ENCODE peak calls at places on chromosomes 4 and X, in seven cellular contexts. E is H9, O is IMR-90, W is mesendoderm, N is mesenchymal stem cell, Y is neuronal stem cell, L is H1. A is an unnamed sample.

GRCh38 chrX:44400588-44400987 is 57.1 kb upstream of the EFHC2 start:
- DNase-seq in E (no peak), O (peak; percentile 96), W (no peak), N (peak; percentile 60), Y (no peak), L (no peak), A (peak; percentile 46)

GRCh38 chr4:40897557-40898203 is 147.9 kb downstream of the NSUN7 start:
- DNase-seq in E (peak; percentile 82), O (peak; percentile 51), W (peak; percentile 81), N (peak; percentile 63), Y (peak; percentile 67), L (peak; percentile 93), A (peak; percentile 68)

GRCh38 chr4:31768756-31769155 is 1048.6 kb downstream of the PCDH7 start:
- DNase-seq in E (no peak), O (no peak), W (no peak), N (no peak), Y (no peak), L (no peak), A (peak; percentile 59)

GRCh38 chr4:145740796-145741195 is 60.9 kb downstream of the C4orf51 start:
- DNase-seq in E (no peak), O (no peak), W (no peak), N (peak; percentile 3), Y (no peak), L (no peak), A (no peak)

GRCh38 chr4:100738388-100739165 is 220.8 kb upstream of the EMCN start:
- DNase-seq in E (no peak), O (peak; percentile 68), W (peak; percentile 12), N (peak; percentile 63), Y (no peak), L (no peak), A (no peak)

GRCh38 chr4:145130788-145131398 is 32.8 kb downstream of the ABCE1 start:
- DNase-seq in E (no peak), O (peak; percentile 83), W (no peak), N (peak; percentile 64), Y (no peak), L (no peak), A (peak; percentile 85)

GRCh38 chrX:21398424-21398823 is 24.2 kb downstream of the CNKSR2 start:
- DNase-seq in E (no peak), O (no peak), W (peak; percentile 5), N (peak; percentile 42), Y (no peak), L (no peak), A (no peak)

GRCh38 chr4:155946486-155946885 is 7.2 kb downstream of the CTSO start:
- DNase-seq in E (no peak), O (peak; percentile 27), W (no peak), N (peak; percentile 69), Y (no peak), L (no peak), A (no peak)

GRCh38 chr4:40269133-40269532 is 66.0 kb upstream of the CHRNA9 start:
- DNase-seq in E (no peak), O (no peak), W (no peak), N (no peak), Y (no peak), L (no peak), A (no peak)

GRCh38 chrX:121231566-121232358 is 184.4 kb downstream of the GLUD2 start:
- DNase-seq in E (no peak), O (no peak), W (no peak), N (peak; percentile 0), Y (no peak), L (no peak), A (no peak)

GRCh38 chr4:1595789-1596325 is 88.3 kb downstream of the FAM53A start:
- DNase-seq in E (no peak), O (no peak), W (no peak), N (no peak), Y (no peak), L (no peak), A (no peak)

GRCh38 chr4:71441186-71442169 is 102.7 kb downstream of the SLC4A4 start:
- DNase-seq in E (no peak), O (peak; percentile 52), W (no peak), N (no peak), Y (no peak), L (no peak), A (peak; percentile 35)

GRCh38 chr4:129804458-129804981 is 708.6 kb downstream of the C4orf33 start:
- DNase-seq in E (no peak), O (no peak), W (peak; percentile 23), N (no peak), Y (no peak), L (no peak), A (no peak)

GRCh38 chr4:78156520-78156919 is 99.4 kb downstream of the FRAS1 start:
- DNase-seq in E (no peak), O (no peak), W (no peak), N (no peak), Y (no peak), L (no peak), A (no peak)

GRCh38 chrX:308821-309520 is 9.6 kb downstream of the GTPBP6 start:
- DNase-seq in E (no peak), O (no peak), W (no peak), N (no peak), Y (no peak), L (no peak), A (no peak)

GRCh38 chr4:26594778-26595177 is 10.9 kb downstream of the TBC1D19 start:
- DNase-seq in E (no peak), O (no peak), W (no peak), N (no peak), Y (no peak), L (no peak), A (no peak)

GRCh38 chrX:145190801-145191389 is 56.4 kb upstream of the SPANXN1 start:
- DNase-seq in E (no peak), O (no peak), W (no peak), N (peak; percentile 4), Y (no peak), L (no peak), A (peak; percentile 53)

GRCh38 chr4:36222702-36223101 is 21.6 kb downstream of the ARAP2 start:
- DNase-seq in E (no peak), O (no peak), W (no peak), N (no peak), Y (no peak), L (no peak), A (no peak)
- H3K79me1 ChIP-seq in E (no peaks in the 10 kb centered on the region), O (no peaks in the 10 kb centered on the region), W (no peaks in the 10 kb centered on the region), N (peaks cover 6% of the 10 kb centered on the region), Y (no peaks in the 10 kb centered on the region), L (no peaks in the 10 kb centered on the region), A (no peaks in the 10 kb centered on the region)

GRCh38 chrX:68807818-68808217 is 21.0 kb upstream of the EFNB1 start:
- DNase-seq in E (no peak), O (no peak), W (peak; percentile 58), N (peak; percentile 12), Y (no peak), L (no peak), A (peak; percentile 40)

DNA sequence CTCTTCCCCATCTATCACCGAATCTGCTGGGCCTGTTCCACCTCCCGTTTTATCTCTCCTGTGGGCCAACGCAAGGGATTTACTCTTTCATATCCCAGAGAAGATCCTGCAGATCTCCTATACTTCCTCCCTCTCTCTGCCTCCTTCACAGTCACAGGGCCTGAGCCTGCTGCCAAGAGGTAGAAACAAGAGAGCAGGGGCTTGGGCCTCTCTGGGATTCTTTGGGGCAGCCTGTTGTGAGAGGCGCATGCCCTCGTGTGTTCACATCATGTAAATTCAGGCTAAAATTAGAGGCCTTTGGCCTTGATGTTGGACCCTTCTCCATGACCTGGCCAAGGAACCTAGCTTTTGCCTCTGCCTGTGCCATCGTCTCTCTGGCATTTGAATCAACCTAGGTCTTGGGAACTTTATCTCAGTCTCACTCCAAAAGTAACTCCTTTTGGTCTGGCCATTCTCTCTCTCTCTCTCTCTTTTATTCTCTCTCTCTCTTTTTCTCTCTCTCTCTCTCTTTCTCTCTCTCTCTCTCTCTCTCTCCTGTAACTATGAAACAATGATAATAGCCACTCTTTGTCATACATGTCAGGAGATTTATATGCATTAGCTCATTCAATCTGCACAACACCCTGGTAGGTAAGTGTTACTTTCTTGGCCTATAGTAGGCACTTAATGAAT is 20.0 kb upstream of the EFNB1 start:
- DNase-seq in E (peak; percentile 57), O (no peak), W (peak; percentile 56), N (peak; percentile 2), Y (no peak), L (no peak), A (no peak)
- H4K8ac ChIP-seq in E (no peak overlapping the region), O (no peak overlapping the region), W (no peak overlapping the region), N (no peak overlapping the region), Y (no peak overlapping the region), L (no peak overlapping the region), A (no peak overlapping the region)

DNA sequence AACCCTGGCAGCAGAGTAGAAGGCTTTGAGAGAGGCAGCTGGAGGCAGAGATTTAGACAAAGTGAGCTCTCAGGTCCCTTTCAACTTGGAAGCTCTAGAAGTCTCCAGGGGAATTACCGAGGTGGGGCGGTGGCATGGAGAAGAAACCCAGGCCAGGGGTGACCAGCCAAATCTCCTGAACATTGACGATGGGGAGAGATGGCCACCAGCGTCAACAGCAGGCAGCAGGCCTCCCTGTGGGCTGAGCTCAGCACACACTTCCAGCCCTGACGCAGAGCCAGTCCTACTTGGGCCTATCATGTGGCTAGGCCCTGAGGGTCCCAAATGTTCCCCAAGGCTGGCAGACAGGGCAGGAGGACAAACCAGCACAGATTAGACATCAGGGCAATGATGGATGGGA is 187.8 kb downstream of the BCOR start:
- DNase-seq in E (no peak), O (no peak), W (no peak), N (no peak), Y (no peak), L (no peak), A (no peak)
- H3K79me1 ChIP-seq in E (no peaks in the 10 kb centered on the region), O (no peaks in the 10 kb centered on the region), W (no peaks in the 10 kb centered on the region), N (no peaks in the 10 kb centered on the region), Y (no peaks in the 10 kb centered on the region), L (no peaks in the 10 kb centered on the region), A (peaks cover 12% of the 10 kb centered on the region)

DNA sequence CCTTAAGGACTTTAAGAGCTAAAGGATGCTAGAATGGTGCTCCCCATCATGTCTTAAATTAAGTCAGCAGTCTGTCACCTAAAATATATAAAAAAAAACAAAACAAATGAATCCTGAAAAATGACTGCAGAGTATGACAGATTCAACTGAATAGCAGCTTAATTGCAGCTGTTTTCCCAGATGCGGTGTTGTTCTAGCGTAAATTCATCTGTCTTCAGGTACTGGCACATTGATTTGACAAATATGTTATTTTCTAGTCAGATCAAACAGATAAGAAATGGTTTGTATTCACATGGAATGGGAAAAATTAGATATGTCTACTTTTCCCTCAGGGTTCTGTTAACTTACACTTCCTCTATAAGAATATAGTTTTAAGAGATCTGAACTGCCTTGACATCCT is 211.7 kb downstream of the NAF1 start:
- DNase-seq in E (no peak), O (no peak), W (no peak), N (no peak), Y (no peak), L (no peak), A (no peak)
- H4K8ac ChIP-seq in E (no peak overlapping the region), O (no peak overlapping the region), W (no peak overlapping the region), N (no peak overlapping the region), Y (no peak overlapping the region), L (no peak overlapping the region), A (no peak overlapping the region)

GRCh38 chr4:8917868-8918783 is 46.5 kb upstream of the HMX1 start:
- DNase-seq in E (peak; percentile 82), O (peak; percentile 19), W (peak; percentile 71), N (no peak), Y (peak; percentile 65), L (peak; percentile 98), A (peak; percentile 68)
- H3K79me1 ChIP-seq in E (no peaks in the 10 kb centered on the region), O (no peaks in the 10 kb centered on the region), W (no peaks in the 10 kb centered on the region), N (no peaks in the 10 kb centered on the region), Y (no peaks in the 10 kb centered on the region), L (no peaks in the 10 kb centered on the region), A (no peaks in the 10 kb centered on the region)

DNA sequence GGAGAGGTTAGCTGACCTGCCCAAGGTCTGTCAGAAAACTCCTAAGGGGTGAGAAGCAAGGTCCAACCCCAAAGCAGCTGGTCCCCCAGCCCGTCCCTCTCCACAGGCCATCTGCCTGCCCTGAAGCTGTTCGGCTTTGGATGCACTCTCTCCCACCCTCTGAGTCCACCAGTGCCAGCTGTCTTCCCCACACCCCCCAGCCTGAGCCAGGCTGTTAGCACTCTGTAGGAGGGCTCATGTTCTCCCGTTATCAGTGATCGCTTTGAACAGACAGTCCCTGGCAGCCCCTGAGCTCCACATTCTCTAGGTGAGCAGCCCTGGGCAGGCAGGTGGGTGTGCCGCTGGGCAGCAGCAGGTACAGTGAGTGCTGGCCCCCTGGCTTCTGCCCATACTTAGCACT is 16.0 kb downstream of the ZNF185 start:
- DNase-seq in E (no peak), O (no peak), W (no peak), N (no peak), Y (no peak), L (no peak), A (no peak)
- H4K8ac ChIP-seq in E (no peak overlapping the region), O (no peak overlapping the region), W (no peak overlapping the region), N (no peak overlapping the region), Y (no peak overlapping the region), L (peak overlapping the region; percentile 25), A (no peak overlapping the region)